ENCODE peak calls at places on chromosomes 12 and 14, in eight cellular contexts. H is activated naive CD4-positive, alpha-beta T cell; B is GM04504; K is NCI-H1930; U is AG09309; L is T-helper 2 cell; E is HepG2; T is Calu3. C is an unnamed sample.

GRCh38 chr14:72574687-72575086 is 319.2 kb downstream of the DPF3 start:
- DNase-seq in B (no peak), K (no peak), E (no peak), T (no peak), H (no peak), U (no peak), L (no peak), C (no peak)

GRCh38 chr12:24198936-24199644 is 249.6 kb upstream of the SOX5 start:
- DNase-seq in L (no peak), T (no peak), K (no peak), U (no peak), H (no peak), E (no peak), B (no peak), C (no peak)

GRCh38 chr12:75438052-75438754 is 42.4 kb upstream of the GLIPR1 start:
- DNase-seq in B (no peak), K (no peak), E (no peak), T (no peak), U (no peak), H (no peak), L (peak; percentile 37), C (no peak)

GRCh38 chr12:96398422-96399080 is 1.7 kb downstream of the CDK17 start:
- DNase-seq in E (peak; percentile 7), T (no peak), U (no peak), L (peak; percentile 26), B (no peak), H (no peak), K (no peak), C (no peak)

GRCh38 chr12:5787828-5788227 is 157.2 kb downstream of the ANO2 start:
- DNase-seq in K (no peak), T (no peak), E (no peak), B (no peak), L (no peak), H (no peak), U (no peak), C (no peak)

GRCh38 chr12:53230971-53231858 is 794 bp downstream of the RARG start:
- DNase-seq in B (no peak), E (no peak), H (no peak), U (no peak), T (no peak), K (no peak), L (no peak), C (no peak)

GRCh38 chr14:100239200-100239839 is 376 bp downstream of the YY1 start:
- DNase-seq in L (peak; percentile 34), E (no peak), K (no peak), U (no peak), H (no peak), B (no peak), T (peak; percentile 14), C (no peak)

GRCh38 chr14:77246784-77247183 is 24.2 kb downstream of the NGB start:
- DNase-seq in B (no peak), T (no peak), U (no peak), L (no peak), K (no peak), H (no peak), E (no peak), C (no peak)

GRCh38 chr12:69982081-69982480 is 157.1 kb downstream of the MYRFL start:
- DNase-seq in K (no peak), U (no peak), H (no peak), T (no peak), L (no peak), E (no peak), B (no peak), C (no peak)

GRCh38 chr12:46524778-46525177 is 152.2 kb upstream of the SLC38A2 start:
- DNase-seq in B (peak; percentile 84), L (no peak), U (no peak), H (no peak), T (no peak), K (no peak), E (no peak), C (no peak)

GRCh38 chr12:109720152-109720855 is 6.7 kb downstream of the FAM222A start:
- DNase-seq in E (no peak), K (no peak), H (no peak), T (no peak), B (no peak), U (no peak), L (no peak), C (no peak)

GRCh38 chr14:35696119-35696518 is 113.0 kb downstream of the RALGAPA1 start:
- DNase-seq in H (no peak), B (no peak), E (no peak), U (no peak), T (no peak), K (no peak), L (no peak), C (no peak)

C was measured in NCI-H1048.